ENCODE peak calls at places on chromosomes 3 and 15, in seven cellular contexts. M is A549, G is uterus, L is heart left ventricle, E is ovary, I is stomach, H is right lobe of liver. Z is an unnamed sample.
A peak's percentile ranks its signal among the peaks of the same experiment; 100 is the strongest.

GRCh38 chr3:36695113-36695768 is 69.1 kb downstream of the DCLK3 start:
- DNase-seq in G (no peak), L (no peak), I (no peak), H (no peak), E (no peak), M (no peak), Z (no peak)

GRCh38 chr3:115341208-115341607 is 194.1 kb upstream of the ZBTB20 start:
- DNase-seq in E (no peak), M (peak; percentile 10), H (no peak), G (no peak), L (no peak), I (no peak), Z (no peak)

GRCh38 chr3:13215940-13216546 is 142.8 kb upstream of the IQSEC1 start:
- DNase-seq in I (no peak), L (no peak), M (peak; percentile 49), H (peak; percentile 52), E (no peak), G (no peak), Z (peak; percentile 39)

GRCh38 chr3:132029182-132029902 is 5.5 kb downstream of the CPNE4 start:
- DNase-seq in E (peak; percentile 73), M (peak; percentile 66), L (peak; percentile 79), G (peak; percentile 16), I (peak; percentile 88), H (peak; percentile 79), Z (peak; percentile 94)

GRCh38 chr15:52083603-52084002 is 29.0 kb downstream of the BCL2L10 start:
- DNase-seq in L (no peak), M (no peak), E (no peak), H (no peak), I (no peak), G (no peak), Z (no peak)

GRCh38 chr15:99961011-99961441 is 227.8 kb upstream of the LYSMD4 start:
- DNase-seq in H (no peak), E (peak; percentile 55), M (no peak), L (no peak), I (no peak), G (no peak), Z (peak; percentile 56)

GRCh38 chr15:84782346-84782745 is 34.0 kb downstream of the ZNF592 start:
- DNase-seq in M (no peak), H (no peak), G (no peak), L (no peak), E (no peak), I (no peak), Z (no peak)

GRCh38 chr3:48468329-48468731 is 21.8 kb downstream of the ATRIP start:
- DNase-seq in M (no peak), E (no peak), I (peak; percentile 61), L (no peak), H (peak; percentile 86), G (no peak), Z (no peak)

GRCh38 chr3:141477224-141477623 is 9.6 kb upstream of the RASA2 start:
- DNase-seq in I (peak; percentile 38), E (no peak), H (no peak), L (no peak), G (no peak), M (peak; percentile 65), Z (no peak)

GRCh38 chr3:175193815-175194518 is 334.8 kb downstream of the NAALADL2 start:
- DNase-seq in L (no peak), I (no peak), G (no peak), E (no peak), H (no peak), M (no peak), Z (no peak)

GRCh38 chr3:49994476-49994875 is 54.5 kb downstream of the RBM6 start:
- DNase-seq in I (no peak), G (no peak), H (no peak), E (no peak), M (no peak), L (no peak), Z (no peak)

GRCh38 chr15:55627730-55628368 is 39.7 kb upstream of the PYGO1 start:
- DNase-seq in G (no peak), E (no peak), L (no peak), H (no peak), I (peak; percentile 38), M (peak; percentile 89), Z (peak; percentile 81)

GRCh38 chr3:42118762-42119361 is 27.7 kb downstream of the TRAK1 start:
- DNase-seq in G (no peak), E (no peak), M (peak; percentile 72), I (peak; percentile 56), H (no peak), L (no peak), Z (no peak)

GRCh38 chr3:38533285-38533994 is 37.3 kb downstream of the EXOG start:
- DNase-seq in E (no peak), H (no peak), G (no peak), L (peak; percentile 91), I (no peak), M (no peak), Z (no peak)

GRCh38 chr15:60006203-60006782 is 2.2 kb downstream of the FOXB1 start:
- DNase-seq in I (no peak), M (no peak), L (no peak), H (no peak), G (no peak), E (peak; percentile 42), Z (no peak)

GRCh38 chr3:46228259-46229222 is 13.7 kb upstream of the CCR3 start:
- DNase-seq in G (no peak), I (no peak), H (no peak), M (no peak), L (no peak), E (no peak), Z (no peak)

GRCh38 chr3:77296527-77296926 is 256.6 kb downstream of the ROBO2 start:
- DNase-seq in I (no peak), H (no peak), G (no peak), M (no peak), L (no peak), E (no peak), Z (no peak)

GRCh38 chr3:129560269-129560787 is 17.4 kb downstream of the H1-8 start:
- DNase-seq in L (peak; percentile 74), H (no peak), M (no peak), E (peak; percentile 74), I (no peak), G (peak; percentile 77), Z (peak; percentile 79)

GRCh38 chr15:101206173-101206572 is 45.7 kb downstream of the CHSY1 start:
- DNase-seq in H (no peak), L (no peak), G (no peak), M (no peak), E (no peak), I (no peak), Z (peak; percentile 83)

GRCh38 chr3:35677797-35678196 is 38.5 kb downstream of the ARPP21 start:
- DNase-seq in G (no peak), M (no peak), L (no peak), I (no peak), E (no peak), H (no peak), Z (no peak)

GRCh38 chr15:77865106-77865630 is 212.3 kb downstream of the TBC1D2B start:
- DNase-seq in E (no peak), G (peak; percentile 5), L (no peak), M (no peak), H (no peak), I (no peak), Z (no peak)

DNA sequence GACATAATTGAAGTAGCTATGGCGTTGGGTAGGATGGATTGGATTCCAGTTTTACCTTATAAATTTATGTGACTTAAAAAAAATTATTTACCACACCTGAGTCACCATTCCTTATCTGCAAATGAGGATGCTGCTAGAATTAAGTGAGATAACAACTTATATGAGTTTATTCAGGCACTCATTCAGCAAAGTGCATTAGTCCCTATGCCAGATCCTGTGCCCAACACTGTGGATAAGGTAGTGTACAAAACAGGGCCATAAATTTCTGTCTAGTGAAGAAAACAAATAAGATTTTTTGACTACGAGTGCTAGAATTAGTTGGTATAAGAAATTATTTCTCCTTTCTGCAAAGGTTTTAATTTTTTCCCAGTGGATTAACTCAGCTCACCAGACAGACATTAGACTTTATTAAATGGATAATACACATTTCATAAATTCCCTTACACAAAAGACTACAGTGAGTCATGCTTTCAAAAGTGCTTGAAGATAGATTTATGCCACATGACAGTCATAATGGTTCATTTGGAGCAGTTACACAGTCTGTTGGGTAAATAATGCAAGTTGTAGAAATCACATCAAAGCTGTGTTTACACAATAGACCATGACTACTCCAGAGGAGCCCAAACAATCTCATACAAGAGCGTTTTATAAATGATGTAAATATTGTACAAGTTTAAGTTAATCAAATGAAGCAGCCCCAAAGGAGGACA is 129.9 kb upstream of the TGFBR2 start:
- DNase-seq in I (no peak), H (no peak), G (no peak), L (no peak), E (no peak), M (peak; percentile 43), Z (no peak)
- H3K4me1 ChIP-seq in I (no peaks in the 10 kb centered on the region), H (no peaks in the 10 kb centered on the region), G (no peaks in the 10 kb centered on the region), L (peaks cover 24% of the 10 kb centered on the region), E (no peaks in the 10 kb centered on the region), M (peaks cover 28% of the 10 kb centered on the region), Z (no peaks in the 10 kb centered on the region)

DNA sequence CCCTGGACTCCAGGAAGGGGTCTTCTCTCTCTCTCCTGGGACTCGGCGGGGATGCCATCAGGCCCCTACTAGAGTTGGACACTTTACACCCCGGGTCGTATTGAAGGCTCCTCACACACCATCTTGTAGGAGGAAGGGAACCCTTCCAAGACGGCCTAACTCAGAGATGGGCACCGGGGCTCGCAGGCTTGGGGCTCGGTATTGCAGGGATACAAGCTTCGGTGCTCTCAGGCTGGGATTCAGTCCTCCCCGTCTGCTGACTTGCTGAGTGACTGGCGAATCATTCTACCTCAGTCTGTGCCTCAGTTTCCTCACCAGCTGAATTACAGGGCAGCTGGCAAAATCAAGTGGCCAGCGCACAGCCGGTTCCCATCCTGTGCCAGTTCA is 419 bp upstream of the CALML4 start:
- DNase-seq in L (no peak), E (no peak), G (no peak), H (no peak), M (no peak), I (no peak), Z (no peak)
- TF ChIP-seq POLR2A in L (no peak), E (no peak), G (no peak), H (no peak), M (no peak), I (no peak), Z (no peak)

GRCh38 chr3:176839447-176839846 is 357.8 kb downstream of the TBL1XR1 start:
- DNase-seq in E (no peak), I (no peak), G (no peak), H (no peak), L (no peak), M (no peak), Z (no peak)
- H3K27ac ChIP-seq in E (no peak overlapping the region), I (no peak overlapping the region), G (no peak overlapping the region), H (no peak overlapping the region), L (no peak overlapping the region), M (no peak overlapping the region), Z (no peak overlapping the region)

GRCh38 chr3:187293977-187294376 is 2.4 kb upstream of the MASP1 start:
- DNase-seq in E (no peak), G (no peak), I (no peak), L (no peak), M (no peak), H (no peak), Z (no peak)

GRCh38 chr3:187296915-187297314 is 5.4 kb upstream of the MASP1 start:
- DNase-seq in L (no peak), G (no peak), I (no peak), H (no peak), E (no peak), M (no peak), Z (no peak)

GRCh38 chr3:187295635-187296034 is 4.1 kb upstream of the MASP1 start:
- DNase-seq in L (no peak), E (no peak), M (no peak), G (no peak), H (no peak), I (no peak), Z (no peak)

GRCh38 chr3:187293514-187293870 is 2.0 kb upstream of the MASP1 start:
- DNase-seq in M (no peak), H (no peak), L (no peak), G (no peak), I (no peak), E (no peak), Z (no peak)

GRCh38 chr3:187296058-187296457 is 4.5 kb upstream of the MASP1 start:
- DNase-seq in G (no peak), L (no peak), H (no peak), M (no peak), E (no peak), I (no peak), Z (no peak)
- H3K4me1 ChIP-seq in G (no peaks in the 10 kb centered on the region), L (peaks cover 16% of the 10 kb centered on the region), H (no peaks in the 10 kb centered on the region), M (no peaks in the 10 kb centered on the region), E (no peaks in the 10 kb centered on the region), I (peaks cover 8% of the 10 kb centered on the region), Z (no peaks in the 10 kb centered on the region)